ENCODE peak calls at places on chromosomes 13 and 19, in seven cellular contexts. N is left ventricle myocardium inferior, K is adrenal gland, U is tibial nerve, A is Panc1, C is gastrocnemius medialis, Q is Peyer's patch. L is an unnamed sample.

GRCh38 chr13:112481458-112481857 is 105.3 kb downstream of the SPACA7 start:
- DNase-seq in Q (no peak), C (no peak), U (no peak), A (no peak), N (no peak), K (no peak), L (no peak)

GRCh38 chr19:11142528-11143171 is 12.9 kb downstream of the SPC24 start:
- DNase-seq in A (peak; percentile 59), C (peak; percentile 85), U (peak; percentile 83), K (peak; percentile 96), Q (peak; percentile 41), N (peak; percentile 92), L (peak; percentile 92)

GRCh38 chr19:2327773-2328400 is 499 bp downstream of the LSM7 start:
- DNase-seq in U (peak; percentile 19), N (no peak), K (peak; percentile 69), C (no peak), Q (peak; percentile 67), A (no peak), L (peak; percentile 10)

GRCh38 chr13:66077286-66077685 is 1152.8 kb downstream of the PCDH9 start:
- DNase-seq in Q (no peak), K (no peak), N (no peak), C (no peak), U (no peak), A (no peak), L (no peak)

GRCh38 chr19:3506384-3507340 is 551 bp downstream of the FZR1 start:
- DNase-seq in N (peak; percentile 42), K (peak; percentile 80), A (no peak), U (peak; percentile 12), Q (peak; percentile 38), C (peak; percentile 32), L (no peak)

GRCh38 chr19:14072535-14073231 is at the start of gene MISP3:
- DNase-seq in C (peak; percentile 75), Q (no peak), A (no peak), K (no peak), N (peak; percentile 49), U (no peak), L (peak; percentile 61)

GRCh38 chr13:35285677-35286076 is 190.8 kb downstream of the MAB21L1 start:
- DNase-seq in Q (no peak), C (no peak), A (no peak), K (no peak), U (no peak), N (no peak), L (no peak)

GRCh38 chr19:9885077-9885552 is 50.0 kb downstream of the PIN1 start:
- DNase-seq in K (peak; percentile 51), N (peak; percentile 41), C (peak; percentile 30), Q (no peak), A (no peak), U (no peak), L (peak; percentile 28)

GRCh38 chr19:28521614-28522544 is 691.1 kb downstream of the UQCRFS1 start:
- DNase-seq in K (no peak), N (no peak), A (no peak), U (no peak), C (no peak), Q (no peak), L (no peak)

GRCh38 chr19:6424939-6425731 is 524 bp upstream of the KHSRP start:
- DNase-seq in Q (peak; percentile 98), N (peak; percentile 100), A (peak; percentile 100), U (peak; percentile 100), C (peak; percentile 100), K (peak; percentile 100), L (peak; percentile 99)
- H3K4me3 ChIP-seq in Q (peak overlapping the region; percentile 95), N (peak overlapping the region; percentile 91), A (peak overlapping the region; percentile 32), U (peak overlapping the region; percentile 95), C (peak overlapping the region; percentile 45), K (no peak overlapping the region), L (peak overlapping the region; percentile 1)

GRCh38 chr13:94660695-94661324 is 51.5 kb downstream of the SOX21 start:
- DNase-seq in U (no peak), K (no peak), A (no peak), Q (no peak), N (no peak), C (no peak), L (no peak)
- TF ChIP-seq CTCF in U (peak; percentile 9), K (no peak), A (peak; percentile 35), Q (no peak), N (no peak), C (no peak), L (no peak)

GRCh38 chr13:39036212-39036611 is 1.7 kb downstream of the PROSER1 start:
- DNase-seq in C (no peak), A (no peak), K (no peak), Q (no peak), N (no peak), U (no peak), L (no peak)

GRCh38 chr13:39037880-39038568 is at the start of the genes NHLRC3 and PROSER1:
- DNase-seq in U (peak; percentile 92), K (peak; percentile 98), A (peak; percentile 54), Q (peak; percentile 86), N (peak; percentile 92), C (peak; percentile 88), L (peak; percentile 87)

GRCh38 chr13:39039033-39039432 is 777 bp downstream of the NHLRC3 start:
- DNase-seq in A (no peak), N (no peak), U (no peak), Q (no peak), K (no peak), C (no peak), L (no peak)

GRCh38 chr13:39038569-39038898 is 278 bp downstream of the NHLRC3 start:
- DNase-seq in K (no peak), Q (peak; percentile 44), U (no peak), A (no peak), N (no peak), C (no peak), L (no peak)

DNA sequence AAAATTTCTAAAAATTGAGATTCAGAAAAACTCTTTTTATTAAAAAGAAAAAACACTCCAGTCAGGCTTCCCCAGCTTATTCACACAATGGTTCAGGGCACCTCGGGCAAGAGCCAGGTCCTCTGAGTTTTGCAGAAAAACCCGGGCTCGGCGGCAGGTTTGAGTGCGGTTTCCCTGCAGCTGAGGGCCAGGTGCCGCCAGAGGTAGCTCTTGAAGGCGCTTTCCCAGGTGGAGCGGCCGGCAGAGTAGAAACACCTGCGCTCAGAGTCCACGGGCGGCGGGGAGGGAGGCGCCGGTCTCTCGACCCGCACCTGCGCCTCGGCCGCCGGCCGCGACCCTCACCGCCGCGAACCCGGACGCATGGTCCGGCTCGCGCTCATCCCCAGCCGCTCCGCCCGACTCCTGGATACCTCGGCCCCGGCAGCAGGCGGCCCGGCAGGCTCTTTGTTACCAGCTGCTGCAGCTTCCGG is 444 bp downstream of the PROSER1 start:
- DNase-seq in U (no peak), A (no peak), K (peak; percentile 58), C (no peak), Q (no peak), N (no peak), L (no peak)
- H3K36me3 ChIP-seq in U (peaks cover 4% of the 10 kb centered on the region), A (peaks cover 5% of the 10 kb centered on the region), K (no peaks in the 10 kb centered on the region), C (no peaks in the 10 kb centered on the region), Q (no peaks in the 10 kb centered on the region), N (peaks cover 8% of the 10 kb centered on the region), L (no peaks in the 10 kb centered on the region)

DNA sequence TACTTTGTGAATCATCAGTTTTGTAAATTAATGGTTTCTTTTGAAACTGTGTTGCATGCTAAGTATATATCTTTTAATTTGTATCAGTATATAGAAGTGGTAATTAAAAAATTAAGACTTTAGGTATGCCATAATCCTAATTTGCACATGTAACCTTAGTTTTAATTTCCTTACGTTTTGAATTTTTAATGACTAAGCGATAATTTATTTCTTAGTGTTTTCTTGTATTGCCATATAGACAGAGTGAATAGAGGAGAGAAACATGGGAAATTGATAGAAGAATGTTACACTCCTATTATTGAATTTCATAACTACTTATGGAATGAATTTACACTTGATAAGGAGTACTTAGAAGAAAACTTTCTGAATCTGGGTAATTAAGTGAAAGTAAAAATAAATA is 29.5 kb downstream of the LPAR6 start:
- DNase-seq in U (no peak), A (no peak), K (no peak), N (no peak), C (no peak), Q (no peak), L (no peak)
- H3K4me3 ChIP-seq in U (no peak overlapping the region), A (no peak overlapping the region), K (no peak overlapping the region), N (no peak overlapping the region), C (no peak overlapping the region), Q (no peak overlapping the region), L (no peak overlapping the region)

DNA sequence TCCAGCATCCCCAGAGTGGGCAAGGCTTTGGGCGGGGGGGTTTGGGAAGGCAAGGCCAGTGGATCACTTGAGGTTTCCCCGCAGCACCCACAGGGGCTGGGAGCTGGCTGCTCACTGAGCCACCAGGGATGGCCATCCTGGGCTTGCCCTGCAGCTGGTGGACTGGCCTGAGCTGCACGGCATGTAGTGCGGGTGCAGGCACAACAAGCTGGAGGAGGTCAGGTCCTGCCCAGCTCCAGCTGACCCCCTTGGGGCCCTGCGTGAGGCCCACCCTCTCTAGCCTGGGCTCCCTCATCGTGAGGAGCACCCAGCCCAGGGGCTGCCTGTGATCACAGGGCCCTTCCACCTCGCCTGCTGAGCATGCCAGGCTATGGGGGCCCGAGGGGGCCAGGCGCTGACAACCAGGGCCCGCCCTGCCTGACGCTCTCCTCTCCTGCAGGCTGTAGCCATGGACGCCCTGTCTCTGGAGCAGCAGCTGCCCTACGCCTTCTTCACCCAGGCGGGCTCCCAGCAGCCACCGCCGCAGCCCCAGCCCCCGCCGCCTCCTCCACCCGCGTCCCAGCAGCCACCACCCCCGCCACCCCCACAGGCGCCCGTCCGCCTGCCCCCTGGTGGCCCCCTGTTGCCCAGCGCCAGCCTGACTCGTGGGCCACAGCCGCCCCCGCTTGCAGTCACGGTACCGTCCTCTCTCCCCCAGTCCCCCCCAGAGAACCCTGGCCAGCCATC is 22.9 kb downstream of the COMP start:
- DNase-seq in Q (no peak), U (no peak), A (no peak), K (no peak), C (no peak), N (no peak), L (no peak)
- TF ChIP-seq CTCF in Q (no peak), U (no peak), A (no peak), K (no peak), C (no peak), N (no peak), L (no peak)

GRCh38 chr19:57755031-57755430 is 8.4 kb downstream of the ZNF776 start:
- DNase-seq in K (no peak), N (no peak), U (no peak), A (no peak), Q (no peak), C (no peak), L (no peak)
- H3K36me3 ChIP-seq in K (no peaks in the 10 kb centered on the region), N (peaks cover 100% of the 10 kb centered on the region), U (peaks cover 100% of the 10 kb centered on the region), A (peaks cover 23% of the 10 kb centered on the region), Q (peaks cover 6% of the 10 kb centered on the region), C (peaks cover 86% of the 10 kb centered on the region), L (peaks cover 70% of the 10 kb centered on the region)

DNA sequence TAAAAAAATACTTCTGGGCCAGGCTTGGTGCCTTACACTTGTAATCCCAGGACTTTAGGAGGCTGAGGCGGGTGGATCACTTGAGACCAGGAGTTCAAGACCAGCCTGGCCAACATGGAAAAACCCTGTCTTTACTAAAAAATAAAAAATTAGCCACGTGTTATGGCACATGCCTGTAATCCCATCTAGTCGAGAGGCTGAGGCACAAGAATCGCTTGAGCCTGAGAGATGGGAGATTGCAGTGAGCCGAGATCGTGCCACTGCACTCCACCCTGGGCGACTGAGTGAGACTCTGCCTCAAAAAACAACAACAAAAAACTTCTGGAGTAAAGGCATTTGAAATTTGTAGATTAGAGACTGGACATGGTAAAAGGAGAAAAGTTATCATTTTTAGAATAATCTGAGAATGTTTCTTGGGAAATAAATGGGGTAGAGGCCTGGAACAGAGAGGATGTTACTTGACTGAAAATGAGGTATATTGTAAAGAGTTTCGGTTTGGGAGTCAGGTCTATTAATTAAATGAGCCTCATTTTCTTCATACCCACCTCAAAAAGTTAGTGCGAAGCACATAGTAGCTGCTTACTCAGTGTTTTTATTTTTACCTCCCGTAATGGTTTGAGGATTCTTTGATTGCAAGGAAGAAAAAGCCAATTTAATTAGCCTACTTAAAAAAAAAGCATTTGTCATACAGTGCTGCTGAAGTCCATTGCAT is 2.6 kb downstream of the AKAP11 start:
- DNase-seq in C (no peak), N (no peak), K (no peak), U (no peak), A (no peak), Q (no peak), L (no peak)
- H3K4me3 ChIP-seq in C (no peak overlapping the region), N (no peak overlapping the region), K (no peak overlapping the region), U (no peak overlapping the region), A (no peak overlapping the region), Q (no peak overlapping the region), L (no peak overlapping the region)